ENCODE peak calls at places on chromosomes 13 and 19, in eight cellular contexts. T is suprapubic skin, J is NB4, I is Peyer's patch, K is upper lobe of left lung, L is transverse colon, A is GM12892, S is H54. R is an unnamed sample.

GRCh38 chr13:23321534-23322241 is 111.8 kb downstream of the SACS start:
- DNase-seq in T (peak), J (no peak), I (no peak), K (no peak), L (peak), A (no peak), S (peak), R (no peak)

GRCh38 chr13:67438465-67438864 is 208.3 kb upstream of the PCDH9 start:
- DNase-seq in T (no peak), J (peak), I (no peak), K (no peak), L (no peak), A (no peak), S (no peak), R (peak)

GRCh38 chr13:77981191-77981925 is 62.7 kb upstream of the EDNRB start:
- DNase-seq in T (no peak), J (no peak), I (no peak), K (no peak), L (no peak), A (no peak), S (no peak), R (no peak)

GRCh38 chr13:33123066-33123940 is 107.1 kb downstream of the KL start:
- DNase-seq in T (peak), J (peak), I (no peak), K (peak), L (no peak), A (no peak), S (no peak), R (no peak)

GRCh38 chr19:17302391-17303166 is 646 bp downstream of the ABHD8 start:
- DNase-seq in T (peak), J (peak), I (no peak), K (peak), L (no peak), A (no peak), S (no peak), R (no peak)

GRCh38 chr13:70960841-70961443 is 852.7 kb upstream of the KLHL1 start:
- DNase-seq in T (no peak), J (peak), I (no peak), K (no peak), L (no peak), A (no peak), S (no peak), R (peak)

GRCh38 chr19:7213628-7214328 is 80.4 kb downstream of the INSR start:
- DNase-seq in T (no peak), J (no peak), I (no peak), K (no peak), L (no peak), A (no peak), S (no peak), R (no peak)

GRCh38 chr13:30705672-30706071 is 29.7 kb upstream of the ALOX5AP start:
- DNase-seq in T (no peak), J (no peak), I (no peak), K (no peak), L (no peak), A (no peak), S (no peak), R (no peak)

GRCh38 chr19:45205810-45206209 is 27.2 kb downstream of the BLOC1S3 start:
- DNase-seq in T (no peak), J (no peak), I (no peak), K (no peak), L (no peak), A (no peak), S (no peak), R (no peak)

GRCh38 chr19:8074501-8074900 is 21.9 kb downstream of the CCL25 start:
- DNase-seq in T (no peak), J (peak), I (no peak), K (no peak), L (no peak), A (no peak), S (no peak), R (no peak)

GRCh38 chr13:110371550-110372465 is 64.7 kb downstream of the COL4A2 start:
- DNase-seq in T (no peak), J (no peak), I (no peak), K (no peak), L (no peak), A (no peak), S (no peak), R (no peak)

GRCh38 chr13:97951376-97951775 is 2.1 kb upstream of the IPO5 start:
- DNase-seq in T (no peak), J (no peak), I (no peak), K (no peak), L (no peak), A (no peak), S (no peak), R (no peak)

GRCh38 chr13:93260591-93260990 is 34.0 kb downstream of the GPC6 start:
- DNase-seq in T (no peak), J (no peak), I (no peak), K (no peak), L (no peak), A (no peak), S (no peak), R (no peak)

GRCh38 chr19:48836089-48837017 is at the start of gene HSD17B14:
- DNase-seq in T (peak), J (no peak), I (no peak), K (peak), L (peak), A (no peak), S (no peak), R (no peak)

GRCh38 chr13:30928971-30929370 is 3.5 kb upstream of the TEX26 start:
- DNase-seq in T (no peak), J (no peak), I (no peak), K (no peak), L (no peak), A (no peak), S (no peak), R (no peak)

GRCh38 chr13:84870190-84870589 is 929.0 kb downstream of the SLITRK6 start:
- DNase-seq in T (no peak), J (peak), I (no peak), K (no peak), L (no peak), A (no peak), S (no peak), R (no peak)

GRCh38 chr19:17988161-17988560 is 19.8 kb upstream of the ARRDC2 start:
- DNase-seq in T (no peak), J (no peak), I (no peak), K (no peak), L (no peak), A (no peak), S (no peak), R (no peak)

GRCh38 chr13:114067381-114067885 is 65.0 kb downstream of the RASA3 start:
- DNase-seq in T (no peak), J (peak), I (peak), K (no peak), L (no peak), A (no peak), S (no peak), R (peak)

GRCh38 chr13:86080340-86080995 is 281.2 kb upstream of the SLITRK6 start:
- DNase-seq in T (no peak), J (no peak), I (no peak), K (no peak), L (no peak), A (no peak), S (no peak), R (no peak)

GRCh38 chr19:4638828-4639530 is at the start of gene TNFAIP8L1:
- DNase-seq in T (peak), J (peak), I (peak), K (peak), L (peak), A (peak), S (peak), R (peak)
- TF ChIP-seq POLR2A in T (no peak), J (peak), I (no peak), K (no peak), L (no peak), A (peak), S (peak), R (peak)

GRCh38 chr19:35140898-35141626 is 2.0 kb upstream of the FXYD7 start:
- DNase-seq in T (peak), J (peak), I (peak), K (peak), L (peak), A (peak), S (peak), R (peak)
- TF ChIP-seq POLR2A in T (peak), J (no peak), I (peak), K (no peak), L (peak), A (no peak), S (no peak), R (no peak)

GRCh38 chr13:45021250-45021649 is 31.9 kb downstream of the GPALPP1 start:
- DNase-seq in T (no peak), J (no peak), I (no peak), K (no peak), L (no peak), A (no peak), S (no peak), R (no peak)

GRCh38 chr13:45024847-45025246 is 35.5 kb downstream of the GPALPP1 start:
- DNase-seq in T (no peak), J (no peak), I (no peak), K (no peak), L (no peak), A (no peak), S (no peak), R (no peak)
- TF ChIP-seq POLR2A in T (no peak), J (no peak), I (no peak), K (no peak), L (no peak), A (no peak), S (no peak), R (no peak)

DNA sequence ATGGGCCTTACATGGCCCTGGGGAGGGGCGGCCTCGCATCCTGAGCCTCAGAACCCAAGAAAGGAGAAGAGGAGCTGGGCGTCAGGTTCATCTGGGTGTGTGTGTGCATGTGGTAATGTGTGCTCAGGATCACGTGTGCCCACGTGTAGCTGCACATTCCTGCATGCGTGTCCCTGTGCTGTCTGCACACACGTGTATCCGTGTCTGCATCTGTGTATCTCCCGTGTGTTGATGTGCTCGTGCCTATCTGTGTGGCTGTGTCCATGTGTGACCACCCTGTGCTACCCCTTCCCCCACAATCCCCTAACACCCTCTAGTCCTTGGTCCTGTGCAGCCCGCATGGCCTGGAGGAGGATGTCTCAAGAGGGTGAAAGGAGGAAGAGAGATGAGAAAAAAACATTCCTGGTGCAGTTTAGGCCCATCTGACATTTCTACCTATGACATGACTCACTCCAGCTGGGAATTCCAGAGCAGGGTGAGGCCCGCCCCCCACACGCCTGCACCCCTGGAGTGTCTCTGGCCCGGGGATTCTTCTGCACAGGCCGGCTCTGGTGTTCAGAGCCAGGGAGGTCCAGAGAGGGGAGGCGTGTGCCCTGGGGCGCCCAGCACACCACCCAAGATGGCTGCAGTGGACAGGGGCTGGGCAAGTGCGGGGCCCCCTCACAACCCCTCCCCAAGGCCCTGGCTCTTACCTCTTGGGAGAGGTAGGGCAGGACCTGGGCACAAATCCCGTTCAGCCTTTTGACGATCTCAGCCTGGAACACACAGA is 7.1 kb downstream of the TLE5 start:
- DNase-seq in T (no peak), J (no peak), I (no peak), K (no peak), L (no peak), A (no peak), S (peak), R (no peak)
- TF ChIP-seq POLR2A in T (no peak), J (no peak), I (no peak), K (no peak), L (no peak), A (no peak), S (no peak), R (no peak)

GRCh38 chr19:43525836-43526771 is 897 bp downstream of the ETHE1 start:
- DNase-seq in T (no peak), J (peak), I (peak), K (peak), L (peak), A (no peak), S (no peak), R (no peak)
- TF ChIP-seq POLR2A in T (no peak), J (no peak), I (no peak), K (no peak), L (peak), A (no peak), S (no peak), R (no peak)

GRCh38 chr19:10113592-10113963 is 2.1 kb downstream of the P2RY11 start:
- DNase-seq in T (no peak), J (no peak), I (no peak), K (no peak), L (no peak), A (no peak), S (no peak), R (no peak)

GRCh38 chr19:10115392-10116084 is 4.0 kb downstream of the P2RY11 start:
- DNase-seq in T (no peak), J (no peak), I (peak), K (no peak), L (no peak), A (no peak), S (no peak), R (no peak)

GRCh38 chr19:10113964-10114650 is 2.6 kb downstream of the P2RY11 start:
- DNase-seq in T (no peak), J (peak), I (no peak), K (no peak), L (no peak), A (no peak), S (no peak), R (peak)

GRCh38 chr19:10116085-10116865 is 3.4 kb downstream of the EIF3G start:
- DNase-seq in T (no peak), J (no peak), I (peak), K (no peak), L (no peak), A (no peak), S (no peak), R (no peak)

DNA sequence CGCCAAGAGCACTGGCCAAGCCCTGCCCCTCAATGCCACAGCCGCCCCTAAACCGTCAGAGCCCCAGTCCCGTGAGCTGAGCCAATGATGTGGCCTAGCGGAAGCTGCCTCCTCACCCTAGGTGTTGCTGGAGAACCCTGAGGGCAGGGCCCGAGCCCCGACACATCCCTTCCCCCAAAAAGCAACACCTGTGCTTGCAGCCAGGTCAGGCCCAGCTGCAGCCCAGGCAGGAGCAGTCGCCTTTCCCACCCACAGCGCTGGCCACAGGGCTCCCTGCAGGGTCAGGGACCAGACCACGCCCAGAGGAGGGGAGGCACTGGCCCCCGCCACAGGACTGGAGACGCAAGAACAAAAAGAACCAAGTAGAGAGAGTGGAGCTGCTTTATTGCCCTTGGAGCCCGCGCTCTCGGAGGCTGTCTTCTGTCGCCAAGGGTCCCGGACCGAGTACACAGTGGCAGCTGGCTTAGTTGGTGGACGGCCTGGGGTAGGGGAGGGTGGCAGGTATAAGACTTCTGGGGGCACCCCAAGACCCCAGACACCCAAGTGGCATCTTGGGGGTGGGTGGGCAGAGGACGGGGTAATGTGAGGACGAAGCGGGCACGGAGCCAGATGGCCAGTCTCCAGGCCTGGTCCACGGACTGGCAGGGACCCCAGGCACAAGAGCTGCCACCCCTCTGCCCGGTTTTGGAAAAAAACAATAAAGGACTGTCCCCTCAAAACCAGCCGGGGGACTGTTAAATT is 3.3 kb downstream of the P2RY11 start:
- DNase-seq in T (no peak), J (peak), I (no peak), K (no peak), L (no peak), A (peak), S (no peak), R (no peak)
- TF ChIP-seq POLR2A in T (no peak), J (peak), I (no peak), K (no peak), L (no peak), A (no peak), S (peak), R (no peak)

GRCh38 chr19:752652-753517 is 2.0 kb downstream of the MISP start:
- DNase-seq in T (peak), J (peak), I (peak), K (peak), L (peak), A (no peak), S (peak), R (no peak)

GRCh38 chr19:749811-750210 is 1.1 kb upstream of the MISP start:
- DNase-seq in T (no peak), J (no peak), I (no peak), K (no peak), L (no peak), A (no peak), S (no peak), R (no peak)

GRCh38 chr19:748274-748598 is 2.7 kb upstream of the MISP start:
- DNase-seq in T (no peak), J (no peak), I (peak), K (peak), L (peak), A (no peak), S (no peak), R (no peak)

GRCh38 chr19:751501-752341 is 809 bp downstream of the MISP start:
- DNase-seq in T (peak), J (peak), I (peak), K (peak), L (peak), A (no peak), S (peak), R (no peak)

DNA sequence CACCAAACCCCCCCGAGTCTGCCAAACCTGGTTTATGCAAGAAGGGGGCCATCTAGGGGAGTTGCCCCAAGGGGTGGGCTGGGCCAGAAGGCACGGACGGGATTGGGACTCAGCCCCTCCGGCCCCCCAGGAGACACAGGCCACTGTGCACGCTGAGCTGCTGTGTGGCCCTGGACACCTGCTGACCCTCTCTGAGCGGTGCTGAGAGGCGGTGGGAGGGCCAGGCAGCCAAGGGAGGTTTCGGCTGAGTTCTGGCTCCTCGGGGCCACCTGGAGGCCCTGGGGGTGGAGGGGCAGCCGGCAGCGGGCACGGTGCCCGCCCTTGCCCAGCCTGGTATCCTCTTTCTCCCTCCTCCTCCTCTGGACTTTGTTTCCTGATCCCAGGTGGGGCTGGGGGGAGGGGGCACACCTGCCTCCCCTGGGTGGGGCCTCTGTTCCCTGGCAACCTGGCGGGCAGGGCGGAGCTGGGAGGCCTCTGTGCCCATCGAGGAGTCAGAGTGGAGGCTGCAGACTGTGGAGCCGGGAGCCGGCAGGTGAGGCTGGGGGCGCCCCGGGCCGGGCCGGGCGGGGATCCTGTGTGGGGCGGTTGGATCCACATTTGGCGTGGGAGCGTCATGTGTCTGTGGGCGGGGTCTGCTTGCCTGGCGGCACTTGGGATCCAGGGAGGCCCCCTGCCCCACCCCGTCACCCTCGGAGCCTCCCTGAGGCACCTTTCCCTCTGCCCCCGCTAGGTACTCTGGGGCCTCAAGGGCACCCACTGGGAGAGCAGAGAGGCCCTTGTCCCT is at the start of gene MISP:
- DNase-seq in T (peak), J (no peak), I (peak), K (peak), L (peak), A (no peak), S (no peak), R (no peak)
- TF ChIP-seq POLR2A in T (no peak), J (no peak), I (peak), K (no peak), L (peak), A (no peak), S (no peak), R (no peak)

GRCh38 chr13:80342541-80343371 is 1.8 kb upstream of the SPRY2 start:
- DNase-seq in T (peak), J (peak), I (peak), K (peak), L (peak), A (no peak), S (peak), R (peak)
- TF ChIP-seq POLR2A in T (no peak), J (peak), I (no peak), K (no peak), L (peak), A (no peak), S (no peak), R (no peak)

R was measured in erythroblast.